ENCODE peak calls at places on chromosomes 5 and 9, in four cellular contexts. One of them, this sample, is unnamed.

GRCh38 chr5:54469655-54470054 is 14.2 kb downstream of the HSPB3 start:
- DNase-seq in uterus: no peak
- DNase-seq in nephron progenitor cell: no peak
- DNase-seq in HCT116: no peak
- DNase-seq in this sample: no peak

GRCh38 chr9:128203024-128203841 is at the start of gene DNM1:
- DNase-seq in uterus: no peak
- DNase-seq in nephron progenitor cell: peak; percentile 79
- DNase-seq in HCT116: no peak
- DNase-seq in this sample: peak; percentile 79

GRCh38 chr5:158286827-158287226 is 427.9 kb upstream of the CLINT1 start:
- DNase-seq in uterus: no peak
- DNase-seq in nephron progenitor cell: no peak
- DNase-seq in HCT116: no peak
- DNase-seq in this sample: no peak

GRCh38 chr9:131837316-131837715 is 97.4 kb upstream of the RAPGEF1 start:
- DNase-seq in uterus: no peak
- DNase-seq in nephron progenitor cell: no peak
- DNase-seq in HCT116: no peak
- DNase-seq in this sample: peak; percentile 18

GRCh38 chr9:7848498-7848897 is 48.9 kb upstream of the DMAC1 start:
- DNase-seq in uterus: no peak
- DNase-seq in nephron progenitor cell: no peak
- DNase-seq in HCT116: no peak
- DNase-seq in this sample: no peak

GRCh38 chr5:143721960-143722359 is 90.0 kb upstream of the HMHB1 start:
- DNase-seq in uterus: no peak
- DNase-seq in nephron progenitor cell: no peak
- DNase-seq in HCT116: no peak
- DNase-seq in this sample: no peak

GRCh38 chr5:53782620-53783019 is 222.2 kb downstream of the NDUFS4 start:
- DNase-seq in uterus: no peak
- DNase-seq in nephron progenitor cell: no peak
- DNase-seq in HCT116: no peak
- DNase-seq in this sample: no peak

GRCh38 chr5:131186561-131187256 is 16.0 kb downstream of the LYRM7 start:
- DNase-seq in uterus: no peak
- DNase-seq in nephron progenitor cell: no peak
- DNase-seq in HCT116: no peak
- DNase-seq in this sample: no peak

GRCh38 chr9:128550226-128550625 is 2.2 kb upstream of the SPTAN1 start:
- DNase-seq in uterus: no peak
- DNase-seq in nephron progenitor cell: no peak
- DNase-seq in HCT116: no peak
- DNase-seq in this sample: no peak

GRCh38 chr9:132994410-132995120 is 16.1 kb downstream of the GFI1B start:
- DNase-seq in uterus: no peak
- DNase-seq in nephron progenitor cell: no peak
- DNase-seq in HCT116: no peak
- DNase-seq in this sample: no peak
- TF ChIP-seq CTCF in uterus: no peak
- TF ChIP-seq CTCF in nephron progenitor cell: no peak
- TF ChIP-seq CTCF in HCT116: no peak
- TF ChIP-seq CTCF in this sample: no peak

DNA sequence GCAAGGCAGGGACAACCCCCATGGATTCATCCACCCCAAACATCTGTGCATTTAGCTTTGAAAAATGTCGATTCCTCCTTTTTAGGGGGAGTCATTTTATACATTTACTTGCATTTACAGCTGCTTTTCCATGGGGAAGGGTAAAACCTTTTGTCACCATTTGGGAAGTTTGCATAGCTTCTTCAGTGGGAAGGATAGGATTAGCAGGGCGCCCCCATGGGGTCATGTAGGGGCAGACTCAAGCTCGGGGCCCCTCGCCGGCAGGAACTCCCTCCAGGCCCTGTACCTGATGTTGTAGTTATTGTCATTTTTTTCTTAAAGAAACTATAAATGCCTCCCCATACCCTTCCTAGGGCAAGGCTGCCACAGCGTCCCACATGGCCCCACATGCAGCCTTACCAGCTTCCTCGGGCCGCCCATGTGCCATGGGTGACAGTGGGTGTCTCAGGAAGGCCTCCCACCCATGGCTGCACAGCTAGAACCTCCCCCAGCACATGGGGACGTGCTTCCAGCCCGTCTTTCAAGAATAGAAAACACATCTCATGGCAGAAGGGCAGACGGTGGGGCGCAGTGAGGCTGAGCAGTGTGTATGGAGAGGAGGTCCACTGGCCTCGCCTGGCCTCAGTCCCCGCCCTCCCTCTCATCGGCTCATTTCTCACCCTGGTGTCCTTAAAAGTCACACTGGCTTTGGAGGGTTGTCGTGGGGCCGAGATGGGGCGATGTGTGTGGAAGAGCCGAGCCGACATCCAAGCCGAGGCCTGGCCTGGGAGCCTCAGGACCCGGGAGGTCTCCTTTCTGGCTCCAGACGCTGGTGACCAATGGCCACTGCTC is 76.1 kb upstream of the OTULINL start:
- DNase-seq in uterus: no peak
- DNase-seq in nephron progenitor cell: no peak
- DNase-seq in HCT116: no peak
- DNase-seq in this sample: no peak
- TF ChIP-seq CTCF in uterus: no peak
- TF ChIP-seq CTCF in nephron progenitor cell: no peak
- TF ChIP-seq CTCF in HCT116: no peak
- TF ChIP-seq CTCF in this sample: no peak

GRCh38 chr5:90792725-90793124 is 234.1 kb downstream of the ADGRV1 start:
- DNase-seq in uterus: no peak
- DNase-seq in nephron progenitor cell: no peak
- DNase-seq in HCT116: no peak
- DNase-seq in this sample: no peak

GRCh38 chr5:90793183-90793582 is 234.6 kb downstream of the ADGRV1 start:
- DNase-seq in uterus: no peak
- DNase-seq in nephron progenitor cell: no peak
- DNase-seq in HCT116: no peak
- DNase-seq in this sample: no peak
- TF ChIP-seq CTCF in uterus: no peak
- TF ChIP-seq CTCF in nephron progenitor cell: no peak
- TF ChIP-seq CTCF in HCT116: peak; percentile 6
- TF ChIP-seq CTCF in this sample: no peak

DNA sequence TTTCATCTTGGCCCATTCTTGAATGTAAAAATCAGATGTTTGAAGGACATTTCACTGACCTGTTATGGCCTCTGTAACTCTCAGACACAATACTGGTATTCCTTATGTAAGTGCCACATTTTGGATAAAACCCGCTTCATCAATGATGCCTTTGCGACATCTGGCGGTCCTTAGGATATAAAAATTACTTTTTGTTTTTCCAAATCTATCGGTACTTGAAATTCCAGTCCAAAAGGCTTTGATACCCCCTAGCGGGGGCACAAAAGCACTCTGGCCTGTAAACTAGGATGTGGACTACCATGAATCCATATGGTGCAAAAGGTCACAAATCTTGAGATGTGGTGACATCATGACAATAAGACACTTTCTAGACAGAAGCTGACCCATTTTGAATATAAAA is 291.8 kb downstream of the KIAA0825 start:
- DNase-seq in uterus: no peak
- DNase-seq in nephron progenitor cell: no peak
- DNase-seq in HCT116: no peak
- DNase-seq in this sample: no peak
- TF ChIP-seq CTCF in uterus: no peak
- TF ChIP-seq CTCF in nephron progenitor cell: no peak
- TF ChIP-seq CTCF in HCT116: no peak
- TF ChIP-seq CTCF in this sample: no peak

GRCh38 chr9:17905356-17906203 is 326.7 kb downstream of the SH3GL2 start:
- DNase-seq in uterus: peak; percentile 68
- DNase-seq in nephron progenitor cell: peak; percentile 16
- DNase-seq in HCT116: no peak
- DNase-seq in this sample: no peak
- TF ChIP-seq CTCF in uterus: no peak
- TF ChIP-seq CTCF in nephron progenitor cell: no peak
- TF ChIP-seq CTCF in HCT116: no peak
- TF ChIP-seq CTCF in this sample: no peak